ENCODE peak calls at places on chromosomes 4 and X, in seven cellular contexts. C, V, I, J, Q, N and Y are unnamed samples. For H3K27me3, the result is how much of the 10 kb centered on the place peaks cover.

GRCh38 chr4:163553146-163553545 is 58.7 kb downstream of the TMA16 start:
- DNase-seq in N (no peak), C (no peak), I (no peak), J (no peak), Q (no peak), V (no peak), Y (no peak)

GRCh38 chr4:5805270-5805669 is 87.6 kb downstream of the CRMP1 start:
- DNase-seq in V (no peak), N (no peak), Q (no peak), C (no peak), I (no peak), J (no peak), Y (no peak)

GRCh38 chrX:58025979-58026378 is 115.7 kb upstream of the ZXDA start:
- DNase-seq in N (peak), Q (no peak), V (no peak), I (peak), C (no peak), J (no peak), Y (no peak)

GRCh38 chr4:147361726-147362125 is 119.2 kb upstream of the EDNRA start:
- DNase-seq in C (no peak), J (no peak), Q (peak), N (no peak), I (peak), V (no peak), Y (peak)

GRCh38 chr4:7904108-7904516 is 35.5 kb downstream of the AFAP1 start:
- DNase-seq in Q (peak), N (no peak), V (no peak), I (peak), C (no peak), J (no peak), Y (peak)

GRCh38 chrX:68696267-68696666 is 48.8 kb downstream of the STARD8 start:
- DNase-seq in N (no peak), Q (no peak), I (no peak), C (no peak), V (no peak), J (no peak), Y (no peak)

GRCh38 chrX:48600226-48600625 is 2.9 kb downstream of the WDR13 start:
- DNase-seq in Q (no peak), C (no peak), J (no peak), N (no peak), I (no peak), V (no peak), Y (no peak)

GRCh38 chr4:1501754-1502500 is 95.7 kb upstream of the NKX1-1 start:
- DNase-seq in N (no peak), J (peak), Q (no peak), V (no peak), I (no peak), C (peak), Y (no peak)

GRCh38 chrX:71378752-71379151 is 12.6 kb downstream of the TAF1 start:
- DNase-seq in C (no peak), N (no peak), Q (no peak), V (no peak), J (no peak), I (no peak), Y (no peak)

GRCh38 chr4:68342139-68342538 is 7.8 kb downstream of the YTHDC1 start:
- DNase-seq in C (no peak), Q (peak), I (peak), J (no peak), N (no peak), V (no peak), Y (no peak)

GRCh38 chrX:46957299-46957698 is 45.1 kb downstream of the JADE3 start:
- DNase-seq in V (no peak), C (no peak), Q (no peak), N (no peak), J (no peak), I (no peak), Y (no peak)

GRCh38 chr4:169195032-169195431 is 75.7 kb downstream of the SH3RF1 start:
- DNase-seq in N (no peak), Q (no peak), V (no peak), C (no peak), I (no peak), J (no peak), Y (no peak)

GRCh38 chr4:128461300-128462103 is 173.9 kb upstream of the PGRMC2 start:
- DNase-seq in I (peak), Q (peak), V (peak), J (no peak), N (no peak), C (no peak), Y (peak)

GRCh38 chr4:182809417-182810102 is 107.6 kb downstream of the DCTD start:
- DNase-seq in N (peak), C (no peak), I (peak), J (no peak), V (no peak), Q (no peak), Y (peak)

GRCh38 chrX:129116651-129117050 is 406.6 kb downstream of the SMARCA1 start:
- DNase-seq in V (no peak), I (no peak), Q (no peak), N (peak), C (no peak), J (no peak), Y (no peak)

GRCh38 chr4:25031077-25031606 is 396 bp upstream of the LGI2 start:
- DNase-seq in V (peak), J (no peak), N (no peak), I (no peak), C (no peak), Q (no peak), Y (no peak)

GRCh38 chr4:158169516-158169915 is 3.3 kb downstream of the GASK1B start:
- DNase-seq in V (no peak), N (no peak), J (no peak), C (no peak), Q (no peak), I (no peak), Y (peak)

GRCh38 chr4:2637956-2638552 is 101.6 kb downstream of the FAM193A start:
- DNase-seq in Q (no peak), J (no peak), C (no peak), I (no peak), N (no peak), V (no peak), Y (no peak)

GRCh38 chr4:40016007-40016406 is 38.3 kb upstream of the PDS5A start:
- DNase-seq in J (no peak), V (no peak), N (no peak), C (no peak), I (no peak), Q (no peak), Y (no peak)
- H3K27me3 ChIP-seq in J (under half), V (under half), N (under half), C (under half), I (under half), Q (under half), Y (under half)

DNA sequence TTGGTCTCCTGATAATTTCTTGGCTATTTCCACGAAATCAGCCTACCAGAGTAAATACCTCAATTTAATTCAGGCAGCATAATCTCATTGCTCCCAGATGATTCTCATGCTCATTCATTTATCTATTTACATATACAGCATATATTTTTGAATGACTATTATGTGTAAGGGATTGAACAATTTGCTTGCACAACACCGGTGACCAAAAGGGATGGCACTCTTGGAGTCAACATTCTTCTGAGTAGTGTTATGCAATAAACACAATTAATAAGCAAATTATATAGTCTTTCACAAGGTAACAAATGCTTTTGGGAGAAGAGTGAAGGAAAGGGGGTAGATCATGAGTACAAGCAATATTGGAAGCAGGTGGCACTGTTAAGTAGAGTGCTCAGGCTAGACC is 1015.3 kb downstream of the ARAP2 start:
- DNase-seq in I (no peak), N (no peak), J (no peak), Q (no peak), C (no peak), V (no peak), Y (no peak)
- H3K27me3 ChIP-seq in I (under half), N (under half), J (under half), Q (under half), C (under half), V (under half), Y (under half)

DNA sequence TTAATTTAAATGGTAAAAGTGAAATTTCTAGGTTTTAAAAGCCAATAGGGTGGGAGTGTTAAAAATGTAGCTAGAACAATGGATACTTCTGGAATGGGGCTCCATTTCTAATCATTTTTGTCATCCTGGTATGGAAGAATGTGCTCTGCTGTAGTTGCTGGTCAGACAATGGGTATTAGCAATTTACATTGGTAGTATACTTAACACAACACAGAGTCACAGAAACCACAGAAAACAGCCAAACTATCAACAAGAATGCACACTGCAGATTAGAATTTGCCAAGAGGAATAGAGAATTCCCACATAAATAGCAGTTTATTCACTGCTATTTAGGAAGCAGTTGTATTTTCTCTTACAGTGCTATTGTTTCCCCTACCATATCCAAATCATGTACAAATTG is 319.6 kb downstream of the PPP3CA start:
- DNase-seq in J (no peak), C (no peak), N (no peak), V (no peak), Q (no peak), I (no peak), Y (no peak)
- H3K27me3 ChIP-seq in J (under half), C (under half), N (under half), V (under half), Q (under half), I (under half), Y (under half)

DNA sequence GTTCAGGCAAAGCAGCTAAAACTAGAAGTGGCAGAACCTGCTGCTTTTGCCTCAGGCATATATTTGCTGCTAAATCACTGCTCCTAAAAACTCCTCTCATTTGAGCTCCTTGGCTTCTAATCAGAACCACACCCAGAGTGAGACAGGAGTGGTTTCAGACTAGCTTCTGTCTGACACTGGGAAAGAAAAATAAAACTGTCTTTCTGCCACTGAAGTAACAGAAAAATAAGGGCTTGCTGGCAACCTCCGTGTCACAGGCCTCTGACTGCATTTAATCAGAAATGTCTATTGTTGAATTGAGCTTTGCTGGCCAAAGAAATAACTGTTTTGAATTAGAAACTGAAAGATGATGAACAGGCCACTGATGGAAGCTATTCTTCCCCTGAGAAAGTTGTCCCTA is 52.1 kb upstream of the RAP2C start:
- DNase-seq in J (no peak), C (no peak), I (no peak), V (no peak), Q (no peak), N (no peak), Y (no peak)
- H3K27me3 ChIP-seq in J (under half), C (under half), I (under half), V (under half), Q (under half), N (under half), Y (under half)

GRCh38 chrX:134721766-134722532 is 63.7 kb upstream of the PLAC1 start:
- DNase-seq in J (no peak), N (no peak), I (no peak), Q (no peak), C (no peak), V (no peak), Y (no peak)
- H3K27me3 ChIP-seq in J (under half), N (under half), I (under half), Q (under half), C (under half), V (under half), Y (under half)